ENCODE peak calls at places on chromosomes 13 and 19, in seven cellular contexts. P, A, H, L, V, T and C are unnamed samples.
A peak's percentile ranks its signal among the peaks of the same experiment; 100 is the strongest.

GRCh38 chr13:40428354-40428753 is 238.1 kb downstream of the FOXO1 start:
- DNase-seq in P (no peak), H (no peak), V (no peak), L (no peak), A (no peak), T (no peak), C (no peak)

GRCh38 chr13:76385606-76386005 is 500.6 kb downstream of the KCTD12 start:
- DNase-seq in T (no peak), V (no peak), H (no peak), P (no peak), L (no peak), A (no peak), C (no peak)

GRCh38 chr13:31957772-31958171 is 73.8 kb upstream of the FRY start:
- DNase-seq in T (no peak), P (no peak), L (no peak), V (no peak), H (no peak), A (no peak), C (no peak)

GRCh38 chr13:95002968-95003813 is 290.8 kb upstream of the SOX21 start:
- DNase-seq in T (no peak), V (peak; percentile 56), L (no peak), A (no peak), H (peak; percentile 57), P (no peak), C (no peak)

GRCh38 chr19:43101950-43102349 is 19.4 kb upstream of the PSG2 start:
- DNase-seq in V (no peak), H (no peak), A (no peak), L (no peak), P (no peak), T (no peak), C (no peak)

GRCh38 chr13:99398916-99399622 is 91.9 kb upstream of the GPR183 start:
- DNase-seq in L (no peak), T (no peak), P (peak; percentile 53), A (no peak), V (no peak), H (no peak), C (no peak)

GRCh38 chr19:43332058-43332922 is 21.2 kb upstream of the CD177 start:
- DNase-seq in P (no peak), L (no peak), T (no peak), V (peak; percentile 52), A (no peak), H (no peak), C (no peak)

GRCh38 chr13:101065314-101065713 is 351.0 kb downstream of the NALCN start:
- DNase-seq in V (no peak), H (no peak), L (no peak), P (no peak), T (no peak), A (no peak), C (no peak)

GRCh38 chr19:29260477-29261317 is 47.7 kb upstream of the UQCRFS1 start:
- DNase-seq in H (peak; percentile 52), A (no peak), V (peak; percentile 74), T (no peak), L (no peak), P (peak; percentile 27), C (no peak)

GRCh38 chr13:75461314-75461713 is 20.7 kb downstream of the TBC1D4 start:
- DNase-seq in A (no peak), L (no peak), T (no peak), V (no peak), H (no peak), P (no peak), C (no peak)

GRCh38 chr19:45554481-45554880 is 30.1 kb downstream of the OPA3 start:
- DNase-seq in P (no peak), A (no peak), H (no peak), L (no peak), V (no peak), T (no peak), C (no peak)

GRCh38 chr19:30315159-30315558 is 57.0 kb upstream of the ZNF536 start:
- DNase-seq in L (no peak), A (no peak), H (no peak), V (no peak), P (no peak), T (no peak), C (no peak)

GRCh38 chr13:25882732-25883357 is 169.0 kb downstream of the SHISA2 start:
- DNase-seq in H (peak; percentile 15), T (no peak), P (no peak), V (no peak), L (no peak), A (no peak), C (no peak)

GRCh38 chr19:45162464-45163143 is 1.8 kb upstream of the NKPD1 start:
- DNase-seq in L (no peak), H (no peak), A (peak; percentile 80), T (peak; percentile 67), P (peak; percentile 80), V (no peak), C (no peak)

GRCh38 chr19:15124572-15125231 is 17.5 kb downstream of the SYDE1 start:
- DNase-seq in T (no peak), V (no peak), L (no peak), P (no peak), A (peak; percentile 15), H (peak; percentile 88), C (peak; percentile 76)

GRCh38 chr13:90032841-90033493 is 1314.5 kb upstream of the MIR17HG start:
- DNase-seq in A (no peak), P (no peak), T (no peak), V (no peak), H (no peak), L (no peak), C (no peak)

GRCh38 chr19:40507892-40508291 is 41.1 kb downstream of the SPTBN4 start:
- DNase-seq in T (no peak), L (no peak), P (no peak), V (no peak), A (no peak), H (no peak), C (no peak)

GRCh38 chr13:76884167-76884566 is 2.0 kb downstream of the KCTD12 start:
- DNase-seq in L (peak; percentile 79), H (no peak), A (no peak), V (no peak), P (no peak), T (peak; percentile 29), C (peak; percentile 17)

GRCh38 chr19:41311072-41311471 is 1.1 kb downstream of the CCDC97 start:
- DNase-seq in L (no peak), H (no peak), A (no peak), P (no peak), T (no peak), V (no peak), C (no peak)

GRCh38 chr13:45108716-45109706 is 11.3 kb upstream of the GTF2F2 start:
- DNase-seq in T (no peak), L (no peak), H (no peak), P (no peak), A (no peak), V (peak; percentile 55), C (peak; percentile 29)

GRCh38 chr19:10756791-10757190 is 38.9 kb downstream of the DNM2 start:
- DNase-seq in H (no peak), P (no peak), L (no peak), V (no peak), A (no peak), T (no peak), C (no peak)
- H3K4me1 ChIP-seq in H (no peaks in the 10 kb centered on the region), P (peaks cover 56% of the 10 kb centered on the region), L (peaks cover 3% of the 10 kb centered on the region), V (peaks cover 4% of the 10 kb centered on the region), A (no peaks in the 10 kb centered on the region), T (no peaks in the 10 kb centered on the region), C (peaks cover 46% of the 10 kb centered on the region)

GRCh38 chr13:20583803-20584293 is 16.9 kb downstream of the IFT88 start:
- DNase-seq in L (no peak), V (no peak), A (no peak), P (no peak), T (no peak), H (no peak), C (no peak)

GRCh38 chr13:20594276-20594675 is 27.3 kb downstream of the IFT88 start:
- DNase-seq in T (no peak), A (no peak), L (no peak), V (no peak), P (no peak), H (no peak), C (no peak)

GRCh38 chr13:20590568-20590967 is 23.6 kb downstream of the IFT88 start:
- DNase-seq in H (no peak), V (no peak), T (no peak), P (no peak), L (no peak), A (no peak), C (no peak)

GRCh38 chr13:20585371-20585770 is 18.4 kb downstream of the IFT88 start:
- DNase-seq in H (no peak), P (no peak), T (no peak), A (no peak), L (no peak), V (no peak), C (no peak)

GRCh38 chr13:20588529-20589110 is 21.7 kb downstream of the IFT88 start:
- DNase-seq in T (no peak), L (no peak), P (no peak), H (no peak), A (no peak), V (no peak), C (no peak)
- TF ChIP-seq POLR2AphosphoS5 in T (no peak), L (no peak), P (no peak), H (no peak), A (no peak), V (no peak), C (no peak)

GRCh38 chr19:554817-555216 is 11.0 kb downstream of the GZMM start:
- DNase-seq in A (no peak), H (no peak), P (no peak), L (no peak), T (no peak), V (no peak), C (no peak)

GRCh38 chr19:547836-548720 is 4.2 kb downstream of the GZMM start:
- DNase-seq in L (no peak), P (no peak), T (no peak), V (no peak), A (no peak), H (no peak), C (no peak)

GRCh38 chr19:543912-544608 is at the start of gene GZMM:
- DNase-seq in P (no peak), L (no peak), A (no peak), H (no peak), V (no peak), T (no peak), C (peak; percentile 32)

GRCh38 chr19:547117-547516 is 3.3 kb downstream of the GZMM start:
- DNase-seq in V (no peak), P (no peak), T (no peak), L (no peak), H (no peak), A (no peak), C (no peak)

GRCh38 chr19:548841-549830 is 5.3 kb downstream of the GZMM start:
- DNase-seq in A (no peak), P (no peak), H (peak; percentile 75), L (no peak), T (no peak), V (no peak), C (no peak)
- H3K27ac ChIP-seq in A (no peak overlapping the region), P (no peak overlapping the region), H (no peak overlapping the region), L (no peak overlapping the region), T (no peak overlapping the region), V (no peak overlapping the region), C (no peak overlapping the region)

DNA sequence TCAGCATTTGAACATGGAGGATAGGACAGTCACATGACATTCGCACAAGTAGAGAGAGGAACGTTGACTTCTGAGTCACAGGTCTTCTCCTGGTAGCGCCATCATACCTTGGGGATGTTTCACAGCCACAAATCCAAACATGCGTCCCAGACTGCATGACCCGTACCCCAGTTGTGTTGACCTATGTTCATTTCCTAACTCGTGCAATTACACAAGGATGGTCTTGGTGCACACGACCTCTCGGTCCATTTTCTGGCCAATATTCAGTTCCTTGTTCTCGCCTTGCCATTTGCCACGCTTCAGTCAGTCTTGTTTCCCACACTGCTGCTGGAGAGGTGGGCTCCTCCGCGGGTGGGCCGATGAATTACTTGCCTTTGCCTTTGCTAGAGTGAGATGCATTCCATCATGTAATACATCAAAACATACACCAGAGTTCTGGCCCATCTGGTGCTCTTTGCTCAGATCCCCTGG is 87.3 kb downstream of the COL4A2 start:
- DNase-seq in T (no peak), A (no peak), V (no peak), P (no peak), H (no peak), L (no peak), C (no peak)
- H3K4me1 ChIP-seq in T (peaks cover 9% of the 10 kb centered on the region), A (no peaks in the 10 kb centered on the region), V (no peaks in the 10 kb centered on the region), P (peaks cover 19% of the 10 kb centered on the region), H (peaks cover 42% of the 10 kb centered on the region), L (peaks cover 24% of the 10 kb centered on the region), C (peaks cover 14% of the 10 kb centered on the region)